ENCODE peak calls at places on chromosomes 2 and 18, in nine cellular contexts. R is NCI-H1694; C is NCI-H2029 treated with DMSO at 0.1 percent for 48 hours; N is hippocampal formation; G is NCI-H1105; T is stomach; W is naive thymus-derived CD8-positive, alpha-beta T cell; Z is islet precursor cell; S is SK-N-SH. M is an unnamed sample.

GRCh38 chr2:115389024-115389423 is 946.6 kb downstream of the DPP10 start:
- DNase-seq in S (no peak), W (no peak), G (no peak), C (peak; percentile 7), Z (no peak), N (no peak), R (no peak), T (no peak), M (no peak)

GRCh38 chr18:4734903-4735302 is 279.8 kb upstream of the DLGAP1 start:
- DNase-seq in S (no peak), N (no peak), Z (no peak), W (no peak), C (no peak), G (no peak), R (no peak), T (no peak), M (no peak)

GRCh38 chr2:33477473-33478468 is 1.3 kb downstream of the RASGRP3 start:
- DNase-seq in S (no peak), G (no peak), R (no peak), C (no peak), N (peak; percentile 62), Z (no peak), W (no peak), T (peak; percentile 33), M (no peak)

GRCh38 chr2:43034921-43035320 is 191.5 kb downstream of the ZFP36L2 start:
- DNase-seq in W (no peak), G (no peak), T (no peak), S (no peak), R (no peak), N (no peak), C (no peak), Z (no peak), M (no peak)

GRCh38 chr18:11994708-11995444 is 13.6 kb downstream of the IMPA2 start:
- DNase-seq in W (no peak), T (peak; percentile 54), N (no peak), C (no peak), G (no peak), S (no peak), Z (peak; percentile 61), R (no peak), M (no peak)

GRCh38 chr2:74567862-74568261 is 13.3 kb downstream of the DOK1 start:
- DNase-seq in G (no peak), T (no peak), R (no peak), Z (peak; percentile 18), C (no peak), W (no peak), S (no peak), N (no peak), M (no peak)

GRCh38 chr2:55163895-55164509 is 68.1 kb downstream of the CLHC1 start:
- DNase-seq in Z (no peak), W (no peak), G (no peak), S (no peak), N (no peak), R (no peak), T (peak; percentile 44), C (peak; percentile 65), M (no peak)

GRCh38 chr2:8023241-8023640 is 658.6 kb upstream of the ID2 start:
- DNase-seq in N (no peak), C (no peak), W (no peak), R (no peak), S (no peak), Z (no peak), T (no peak), G (no peak), M (no peak)

GRCh38 chr2:71596011-71596410 is 142.7 kb downstream of the DYSF start:
- DNase-seq in S (no peak), Z (peak; percentile 89), R (no peak), W (no peak), T (no peak), G (no peak), N (peak; percentile 92), C (no peak), M (no peak)

GRCh38 chr2:71784734-71785549 is 331.6 kb downstream of the DYSF start:
- DNase-seq in Z (peak; percentile 88), G (no peak), W (no peak), R (no peak), S (peak; percentile 8), N (no peak), C (no peak), T (no peak), M (no peak)

GRCh38 chr2:197514754-197515153 is 1.1 kb upstream of the MOB4 start:
- DNase-seq in N (no peak), Z (no peak), S (peak; percentile 3), C (no peak), W (no peak), R (no peak), T (no peak), G (no peak), M (no peak)

GRCh38 chr2:207926133-207927076 is 98.9 kb downstream of the PLEKHM3 start:
- DNase-seq in W (no peak), R (no peak), N (no peak), S (no peak), C (no peak), Z (no peak), G (no peak), T (no peak), M (no peak)

GRCh38 chr18:10526211-10526949 is 553 bp downstream of the NAPG start:
- DNase-seq in G (peak; percentile 9), W (peak; percentile 58), Z (peak; percentile 77), S (peak; percentile 87), N (no peak), R (no peak), C (no peak), T (peak; percentile 55), M (peak; percentile 52)

GRCh38 chr2:191892391-191892790 is 45.5 kb upstream of the CAVIN2 start:
- DNase-seq in Z (no peak), G (no peak), W (no peak), R (no peak), C (no peak), S (no peak), T (no peak), N (no peak), M (no peak)

GRCh38 chr18:48994044-48994651 is 43.4 kb upstream of the SMAD7 start:
- DNase-seq in N (no peak), W (no peak), T (no peak), R (no peak), C (peak; percentile 41), S (no peak), G (no peak), Z (no peak), M (no peak)

GRCh38 chr2:237438082-237438925 is 24.3 kb upstream of the COL6A3 start:
- DNase-seq in N (no peak), T (peak; percentile 79), C (peak; percentile 78), W (no peak), S (no peak), G (no peak), Z (no peak), R (no peak), M (no peak)

GRCh38 chr2:134074619-134075018 is 179.3 kb upstream of the MGAT5 start:
- DNase-seq in W (no peak), C (no peak), T (no peak), G (no peak), S (no peak), R (no peak), Z (no peak), N (no peak), M (no peak)